ENCODE peak calls at places on chromosomes 11 and 22, in ten cellular contexts. E is AML-193; Q is stimulated activated CD4-positive, alpha-beta T cell treated with anti-CD3 and anti-CD28 coated beads, Interleukin-12 subunit alpha, Interleukin-12 subunit beta, amount 100 ng/mL, for 48 hours; B is M059J; S is NCI-H2081; T is substantia nigra; A is HS-5; P is NCI-H1417; Z is G401; V is astrocyte of the cerebellum. L is an unnamed sample.

GRCh38 chr11:125499563-125499962 is 3.5 kb upstream of the FEZ1 start:
- DNase-seq in E (no peak), Q (no peak), B (no peak), S (no peak), T (no peak), A (no peak), P (no peak), Z (no peak), V (no peak), L (no peak)

GRCh38 chr22:32340437-32340836 is 17.2 kb upstream of the RFPL3 start:
- DNase-seq in E (no peak), Q (no peak), B (no peak), S (no peak), T (no peak), A (no peak), P (no peak), Z (no peak), V (no peak), L (no peak)

GRCh38 chr11:133509924-133510697 is 22.2 kb downstream of the OPCML start:
- DNase-seq in E (no peak), Q (no peak), B (no peak), S (no peak), T (no peak), A (no peak), P (no peak), Z (no peak), V (no peak), L (no peak)

GRCh38 chr11:103604310-103604709 is 432.1 kb upstream of the DDI1 start:
- DNase-seq in E (no peak), Q (no peak), B (no peak), S (no peak), T (no peak), A (no peak), P (no peak), Z (no peak), V (no peak), L (no peak)

GRCh38 chr11:637593-638507 is 781 bp downstream of the DRD4 start:
- DNase-seq in E (no peak), Q (no peak), B (no peak), S (no peak), T (no peak), A (no peak), P (no peak), Z (no peak), V (no peak), L (no peak)

GRCh38 chr22:17566776-17567175 is 3.5 kb downstream of the SLC25A18 start:
- DNase-seq in E (no peak), Q (no peak), B (no peak), S (no peak), T (no peak), A (no peak), P (no peak), Z (peak; percentile 40), V (no peak), L (no peak)

GRCh38 chr11:834371-835316 is 1.9 kb downstream of the CD151 start:
- DNase-seq in E (peak; percentile 19), Q (no peak), B (peak; percentile 97), S (no peak), T (no peak), A (peak; percentile 56), P (no peak), Z (peak; percentile 64), V (no peak), L (no peak)

GRCh38 chr22:44799077-44799931 is 46.9 kb downstream of the ARHGAP8 start:
- DNase-seq in E (no peak), Q (no peak), B (no peak), S (no peak), T (no peak), A (no peak), P (no peak), Z (no peak), V (no peak), L (no peak)

GRCh38 chr11:66720223-66720898 is 8.7 kb downstream of the SPTBN2 start:
- DNase-seq in E (no peak), Q (peak; percentile 45), B (peak; percentile 98), S (peak; percentile 94), T (no peak), A (no peak), P (peak; percentile 98), Z (peak; percentile 87), V (peak; percentile 22), L (no peak)

GRCh38 chr11:111585371-111585770 is 16.9 kb upstream of the SIK2 start:
- DNase-seq in E (no peak), Q (no peak), B (peak; percentile 80), S (no peak), T (no peak), A (no peak), P (no peak), Z (no peak), V (no peak), L (no peak)

GRCh38 chr11:116697011-116697410 is 75.8 kb downstream of the BUD13 start:
- DNase-seq in E (no peak), Q (no peak), B (no peak), S (no peak), T (no peak), A (no peak), P (no peak), Z (no peak), V (no peak), L (no peak)

GRCh38 chr11:44110231-44110679 is 14.8 kb downstream of the EXT2 start:
- DNase-seq in E (peak; percentile 31), Q (peak; percentile 37), B (peak; percentile 57), S (peak; percentile 64), T (no peak), A (no peak), P (peak; percentile 59), Z (peak; percentile 64), V (peak; percentile 16), L (no peak)

GRCh38 chr11:60852639-60853468 is 2.9 kb downstream of the PTGDR2 start:
- DNase-seq in E (no peak), Q (no peak), B (no peak), S (no peak), T (no peak), A (no peak), P (no peak), Z (no peak), V (no peak), L (no peak)

GRCh38 chr22:50112151-50113118 is 22.6 kb downstream of the MOV10L1 start:
- DNase-seq in E (peak; percentile 32), Q (no peak), B (peak; percentile 72), S (no peak), T (no peak), A (no peak), P (no peak), Z (no peak), V (no peak), L (peak; percentile 71)

GRCh38 chr11:133835258-133836075 is 9.8 kb downstream of the SPATA19 start:
- DNase-seq in E (peak; percentile 55), Q (peak; percentile 30), B (peak; percentile 58), S (peak; percentile 77), T (no peak), A (no peak), P (peak; percentile 84), Z (peak; percentile 79), V (peak; percentile 49), L (peak; percentile 31)

GRCh38 chr22:49570032-49570848 is 257.4 kb downstream of the BRD1 start:
- DNase-seq in E (no peak), Q (no peak), B (no peak), S (no peak), T (no peak), A (no peak), P (no peak), Z (no peak), V (no peak), L (no peak)

GRCh38 chr11:73705053-73705452 is 55.8 kb downstream of the RAB6A start:
- DNase-seq in E (no peak), Q (no peak), B (no peak), S (no peak), T (no peak), A (no peak), P (no peak), Z (no peak), V (no peak), L (no peak)

GRCh38 chr22:46626356-46626755 is 6.2 kb downstream of the GRAMD4 start:
- DNase-seq in E (no peak), Q (no peak), B (no peak), S (no peak), T (no peak), A (no peak), P (no peak), Z (no peak), V (no peak), L (no peak)

GRCh38 chr11:70539360-70540095 is 141.2 kb downstream of the CTTN start:
- DNase-seq in E (no peak), Q (no peak), B (no peak), S (no peak), T (no peak), A (no peak), P (no peak), Z (no peak), V (no peak), L (no peak)

GRCh38 chr22:25563757-25564319 is 637 bp upstream of the GRK3 start:
- DNase-seq in E (peak; percentile 68), Q (peak; percentile 3), B (no peak), S (no peak), T (no peak), A (no peak), P (peak; percentile 32), Z (peak; percentile 48), V (no peak), L (no peak)

GRCh38 chr22:37239336-37240239 is 4.5 kb downstream of the RAC2 start:
- DNase-seq in E (no peak), Q (no peak), B (no peak), S (no peak), T (no peak), A (no peak), P (no peak), Z (no peak), V (no peak), L (no peak)

GRCh38 chr22:46665751-46666280 is 45.6 kb downstream of the GRAMD4 start:
- DNase-seq in E (no peak), Q (no peak), B (no peak), S (no peak), T (no peak), A (no peak), P (no peak), Z (no peak), V (no peak), L (no peak)

GRCh38 chr22:24420072-24420976 is 7.1 kb upstream of the ADORA2A start:
- DNase-seq in E (no peak), Q (no peak), B (no peak), S (peak; percentile 22), T (no peak), A (no peak), P (peak; percentile 65), Z (no peak), V (no peak), L (no peak)

GRCh38 chr11:132601863-132602262 is 930.4 kb downstream of the OPCML start:
- DNase-seq in E (no peak), Q (no peak), B (no peak), S (no peak), T (no peak), A (no peak), P (peak; percentile 50), Z (peak; percentile 40), V (no peak), L (no peak)

GRCh38 chr11:59283825-59284772 is 71.4 kb upstream of the MPEG1 start:
- DNase-seq in E (peak; percentile 66), Q (peak; percentile 11), B (peak; percentile 35), S (peak; percentile 1), T (no peak), A (peak; percentile 29), P (peak; percentile 73), Z (peak; percentile 51), V (peak; percentile 16), L (no peak)

GRCh38 chr11:46342237-46342636 is 5.0 kb upstream of the DGKZ start:
- DNase-seq in E (peak; percentile 87), Q (no peak), B (no peak), S (peak; percentile 30), T (no peak), A (no peak), P (peak; percentile 19), Z (no peak), V (no peak), L (no peak)

GRCh38 chr11:107591098-107591445 is at the start of gene ELMOD1:
- DNase-seq in E (no peak), Q (peak; percentile 37), B (peak; percentile 46), S (peak; percentile 21), T (peak; percentile 18), A (no peak), P (peak; percentile 80), Z (peak; percentile 49), V (no peak), L (no peak)

GRCh38 chr11:124584681-124585372 is 15.0 kb downstream of the OR8A1 start:
- DNase-seq in E (no peak), Q (no peak), B (no peak), S (no peak), T (no peak), A (no peak), P (no peak), Z (no peak), V (no peak), L (no peak)